ENCODE peak calls at places on chromosomes 2 and 18, in seven cellular contexts. O is GM23248, Q is PC-3, D is GM23338, H is HCT116, V is PC-9, W is MM.1S. R is an unnamed sample.

GRCh38 chr2:236873666-236874065 is 212.0 kb upstream of the COPS8 start:
- DNase-seq in O (peak; percentile 34), Q (no peak), D (no peak), H (no peak), V (no peak), W (no peak), R (no peak)

GRCh38 chr2:9145109-9145751 is 61.4 kb upstream of the ASAP2 start:
- DNase-seq in O (peak; percentile 87), Q (peak; percentile 48), D (no peak), H (no peak), V (no peak), W (no peak), R (no peak)

GRCh38 chr2:217593732-217594131 is 409.1 kb downstream of the TNS1 start:
- DNase-seq in O (no peak), Q (no peak), D (peak; percentile 11), H (no peak), V (no peak), W (peak; percentile 24), R (no peak)

GRCh38 chr18:26459340-26459739 is 89.0 kb downstream of the KCTD1 start:
- DNase-seq in O (no peak), Q (no peak), D (no peak), H (no peak), V (no peak), W (no peak), R (no peak)

GRCh38 chr2:188523901-188524300 is 232.2 kb downstream of the GULP1 start:
- DNase-seq in O (no peak), Q (peak; percentile 18), D (no peak), H (no peak), V (no peak), W (no peak), R (no peak)

GRCh38 chr2:58098254-58099096 is 51.9 kb downstream of the VRK2 start:
- DNase-seq in O (peak; percentile 64), Q (peak; percentile 59), D (no peak), H (no peak), V (no peak), W (no peak), R (no peak)

GRCh38 chr2:85131116-85131515 is 2.1 kb upstream of the TCF7L1 start:
- DNase-seq in O (peak; percentile 48), Q (peak; percentile 21), D (peak; percentile 74), H (no peak), V (no peak), W (no peak), R (peak; percentile 54)

GRCh38 chr2:142722569-142722968 is 154.9 kb upstream of the KYNU start:
- DNase-seq in O (peak; percentile 40), Q (no peak), D (no peak), H (no peak), V (no peak), W (no peak), R (no peak)

GRCh38 chr2:1977655-1978054 is 233.3 kb upstream of the PXDN start:
- DNase-seq in O (no peak), Q (no peak), D (no peak), H (no peak), V (no peak), W (no peak), R (no peak)

GRCh38 chr2:25877431-25878360 is 591 bp downstream of the ASXL2 start:
- DNase-seq in O (peak; percentile 78), Q (peak; percentile 53), D (peak; percentile 77), H (peak; percentile 42), V (peak; percentile 53), W (peak; percentile 87), R (peak; percentile 58)

GRCh38 chr18:68456985-68457384 is 257.9 kb downstream of the TMX3 start:
- DNase-seq in O (no peak), Q (peak; percentile 80), D (no peak), H (no peak), V (no peak), W (no peak), R (no peak)

GRCh38 chr2:216740557-216741222 is 45.3 kb upstream of the IGFBP5 start:
- DNase-seq in O (no peak), Q (no peak), D (no peak), H (no peak), V (no peak), W (no peak), R (peak; percentile 74)

GRCh38 chr18:3520230-3521085 is 70.5 kb downstream of the TGIF1 start:
- DNase-seq in O (no peak), Q (no peak), D (peak; percentile 51), H (no peak), V (no peak), W (no peak), R (no peak)

GRCh38 chr2:142422769-142423168 is 292.0 kb upstream of the LRP1B start:
- DNase-seq in O (no peak), Q (no peak), D (no peak), H (no peak), V (no peak), W (no peak), R (no peak)

GRCh38 chr2:65416321-65416720 is 16.1 kb downstream of the SPRED2 start:
- DNase-seq in O (no peak), Q (no peak), D (no peak), H (no peak), V (no peak), W (no peak), R (no peak)

GRCh38 chr2:88400398-88400797 is 52.1 kb downstream of the FOXI3 start:
- DNase-seq in O (no peak), Q (no peak), D (no peak), H (no peak), V (no peak), W (no peak), R (no peak)

GRCh38 chr18:3281456-3282400 is 19.8 kb downstream of the MYL12B start:
- DNase-seq in O (peak; percentile 81), Q (peak; percentile 96), D (peak; percentile 87), H (peak; percentile 78), V (no peak), W (peak; percentile 71), R (peak; percentile 87)

GRCh38 chr18:76558881-76559667 is 64.0 kb upstream of the ZNF516 start:
- DNase-seq in O (peak; percentile 19), Q (peak; percentile 48), D (no peak), H (peak; percentile 73), V (peak; percentile 78), W (no peak), R (peak; percentile 37)

GRCh38 chr2:99865818-99866676 is 276.3 kb downstream of the AFF3 start:
- DNase-seq in O (peak; percentile 40), Q (no peak), D (no peak), H (no peak), V (no peak), W (no peak), R (no peak)

GRCh38 chr18:76619342-76620315 is 124.6 kb upstream of the ZNF516 start:
- DNase-seq in O (peak; percentile 76), Q (no peak), D (peak; percentile 72), H (no peak), V (no peak), W (no peak), R (peak; percentile 78)

GRCh38 chr2:218311543-218311884 is 19.2 kb upstream of the TMBIM1 start:
- DNase-seq in O (no peak), Q (no peak), D (no peak), H (no peak), V (no peak), W (no peak), R (peak; percentile 46)

GRCh38 chr2:70923378-70924015 is 12.2 kb upstream of the ATP6V1B1 start:
- DNase-seq in O (no peak), Q (peak; percentile 35), D (peak; percentile 82), H (no peak), V (no peak), W (peak; percentile 23), R (peak; percentile 4)

GRCh38 chr2:189660803-189661147 is 484 bp upstream of the ASNSD1 start:
- DNase-seq in O (no peak), Q (no peak), D (no peak), H (no peak), V (no peak), W (no peak), R (no peak)

GRCh38 chr2:112835553-112836535 is 735 bp downstream of the IL1B start:
- DNase-seq in O (peak; percentile 26), Q (no peak), D (no peak), H (no peak), V (no peak), W (no peak), R (no peak)

GRCh38 chr2:209988010-209988409 is 14.4 kb upstream of the RPE start:
- DNase-seq in O (no peak), Q (no peak), D (no peak), H (no peak), V (no peak), W (peak; percentile 41), R (no peak)

GRCh38 chr2:200110380-200110779 is 155.0 kb downstream of the MAIP1 start:
- DNase-seq in O (no peak), Q (no peak), D (no peak), H (no peak), V (no peak), W (no peak), R (no peak)

GRCh38 chr2:27502149-27502548 is 5.5 kb downstream of the GCKR start:
- DNase-seq in O (peak; percentile 66), Q (no peak), D (no peak), H (no peak), V (no peak), W (no peak), R (no peak)

GRCh38 chr2:159228006-159228655 is 58.4 kb downstream of the WDSUB1 start:
- DNase-seq in O (peak; percentile 91), Q (no peak), D (no peak), H (no peak), V (no peak), W (no peak), R (no peak)
- H3K27ac ChIP-seq in O (peak overlapping the region; percentile 85), Q (no peak overlapping the region), D (no peak overlapping the region), H (no peak overlapping the region), V (no peak overlapping the region), W (no peak overlapping the region), R (no peak overlapping the region)

DNA sequence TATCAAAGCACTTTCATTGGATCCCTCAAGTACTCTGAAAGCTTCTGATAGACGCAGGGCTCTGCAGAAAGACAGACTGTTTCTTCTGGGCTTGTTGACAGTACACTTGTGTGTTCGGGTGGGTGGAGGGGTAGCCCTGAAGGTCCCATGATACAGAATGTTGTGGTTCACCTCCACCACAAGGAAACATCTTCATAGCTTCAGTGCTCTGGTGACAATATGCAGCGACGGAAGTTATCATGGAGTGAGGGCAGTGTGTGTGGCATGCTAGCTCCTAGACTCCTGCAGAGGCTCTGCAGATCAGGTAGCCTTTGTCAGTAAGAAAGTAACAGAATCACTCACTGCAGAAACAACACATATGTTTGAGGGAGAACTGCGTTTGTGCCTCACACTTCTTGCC is 90.7 kb downstream of the MEIS1 start:
- DNase-seq in O (no peak), Q (no peak), D (no peak), H (no peak), V (no peak), W (no peak), R (no peak)
- H3K9me2 ChIP-seq in O (no peaks in the 10 kb centered on the region), Q (no peaks in the 10 kb centered on the region), D (no peaks in the 10 kb centered on the region), H (no peaks in the 10 kb centered on the region), V (no peaks in the 10 kb centered on the region), W (no peaks in the 10 kb centered on the region), R (no peaks in the 10 kb centered on the region)

GRCh38 chr18:31040982-31041345 is 1.6 kb downstream of the DSC3 start:
- DNase-seq in O (no peak), Q (peak; percentile 60), D (peak; percentile 62), H (no peak), V (no peak), W (no peak), R (peak; percentile 28)
- H3K27ac ChIP-seq in O (no peak overlapping the region), Q (peak overlapping the region; percentile 63), D (no peak overlapping the region), H (peak overlapping the region; percentile 78), V (no peak overlapping the region), W (no peak overlapping the region), R (peak overlapping the region; percentile 71)

DNA sequence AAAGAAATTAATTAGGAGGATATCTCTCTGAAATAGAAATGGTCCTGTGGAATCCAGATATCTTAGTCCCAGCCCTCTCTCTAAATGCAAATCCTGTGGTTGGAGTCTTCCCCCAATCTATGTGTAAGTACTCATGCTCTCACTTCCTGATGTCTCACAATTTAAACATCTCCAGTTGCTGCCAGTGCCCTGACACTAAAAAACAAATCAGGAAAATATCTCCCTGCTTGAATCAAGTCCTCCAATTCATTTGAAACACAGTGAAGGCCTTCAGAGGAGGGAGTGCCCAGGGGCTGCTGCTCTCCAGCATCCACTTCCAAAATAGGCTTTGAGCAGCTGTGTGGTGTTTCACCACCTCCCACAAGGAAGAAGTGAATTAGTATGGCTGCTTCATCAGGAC is 413.8 kb downstream of the RAD51AP2 start:
- DNase-seq in O (peak; percentile 55), Q (no peak), D (no peak), H (no peak), V (no peak), W (no peak), R (no peak)
- H3K9me2 ChIP-seq in O (no peaks in the 10 kb centered on the region), Q (no peaks in the 10 kb centered on the region), D (no peaks in the 10 kb centered on the region), H (no peaks in the 10 kb centered on the region), V (no peaks in the 10 kb centered on the region), W (no peaks in the 10 kb centered on the region), R (no peaks in the 10 kb centered on the region)